ENCODE peak calls at places on chromosomes 1 and 21, in four cellular contexts. G is heart left ventricle, K is body of pancreas, V is esophagus muscularis mucosa. I is an unnamed sample. For H3K36me3, the result is how much of the 10 kb centered on the place peaks cover.

GRCh38 chr1:181251001-181251712 is 162.7 kb downstream of the IER5 start:
- DNase-seq in G (no peak), K (peak), V (peak), I (no peak)

GRCh38 chr1:232699814-232700213 is 69.9 kb upstream of the SIPA1L2 start:
- DNase-seq in G (no peak), K (no peak), V (no peak), I (no peak)

GRCh38 chr1:156717411-156717810 is 10.9 kb upstream of the METTL25B start:
- DNase-seq in G (peak), K (no peak), V (no peak), I (no peak)

GRCh38 chr1:28582248-28582615 is 9.8 kb upstream of the RAB42 start:
- DNase-seq in G (no peak), K (no peak), V (no peak), I (no peak)

GRCh38 chr1:22339237-22339636 is 112.4 kb upstream of the ZBTB40 start:
- DNase-seq in G (no peak), K (no peak), V (no peak), I (no peak)

GRCh38 chr1:26278303-26278702 is 1.6 kb upstream of the SH3BGRL3 start:
- DNase-seq in G (no peak), K (no peak), V (no peak), I (no peak)

GRCh38 chr1:197016751-197017150 is 39.4 kb downstream of the CFHR5 start:
- DNase-seq in G (no peak), K (no peak), V (no peak), I (no peak)

GRCh38 chr1:203219171-203219570 is 10.3 kb downstream of the CHIT1 start:
- DNase-seq in G (no peak), K (no peak), V (no peak), I (no peak)

GRCh38 chr1:63108226-63108625 is 214.1 kb upstream of the FOXD3 start:
- DNase-seq in G (no peak), K (no peak), V (no peak), I (no peak)

GRCh38 chr21:18743523-18743922 is 339.9 kb upstream of the TMPRSS15 start:
- DNase-seq in G (no peak), K (no peak), V (no peak), I (no peak)

GRCh38 chr1:25727819-25728286 is 72.1 kb upstream of the SELENON start:
- DNase-seq in G (peak), K (peak), V (peak), I (peak)

GRCh38 chr1:166947398-166948043 is 27.8 kb downstream of the ILDR2 start:
- DNase-seq in G (peak), K (peak), V (no peak), I (no peak)

GRCh38 chr1:31910933-31911332 is 27.2 kb downstream of the PTP4A2 start:
- DNase-seq in G (no peak), K (no peak), V (no peak), I (no peak)

GRCh38 chr1:15993666-15994065 is 10.4 kb upstream of the SRARP start:
- DNase-seq in G (no peak), K (no peak), V (no peak), I (no peak)

GRCh38 chr1:201634261-201634660 is 95.3 kb downstream of the NAV1 start:
- DNase-seq in G (no peak), K (no peak), V (no peak), I (peak)

GRCh38 chr1:185681034-185681633 is 53.1 kb upstream of the HMCN1 start:
- DNase-seq in G (no peak), K (peak), V (no peak), I (peak)

GRCh38 chr1:1169429-1170214 is 4.1 kb upstream of the TTLL10 start:
- DNase-seq in G (peak), K (no peak), V (no peak), I (no peak)

GRCh38 chr21:41166947-41167346 is 1.0 kb upstream of the BACE2 start:
- DNase-seq in G (no peak), K (peak), V (no peak), I (no peak)

GRCh38 chr1:19453843-19454242 is 31.5 kb downstream of the CAPZB start:
- DNase-seq in G (no peak), K (no peak), V (no peak), I (no peak)

GRCh38 chr1:100927276-100927675 is 31.4 kb downstream of the SLC30A7 start:
- DNase-seq in G (no peak), K (no peak), V (no peak), I (no peak)

GRCh38 chr1:180489976-180490375 is 12.4 kb downstream of the ACBD6 start:
- DNase-seq in G (no peak), K (no peak), V (no peak), I (no peak)

GRCh38 chr1:156021954-156022353 is 1.2 kb upstream of the SSR2 start:
- DNase-seq in G (no peak), K (no peak), V (no peak), I (no peak)

GRCh38 chr1:243850013-243850367 is at the start of gene AKT3:
- DNase-seq in G (peak), K (no peak), V (no peak), I (peak)

GRCh38 chr1:41073971-41074370 is 52.4 kb upstream of the SLFNL1 start:
- DNase-seq in G (no peak), K (no peak), V (no peak), I (no peak)

GRCh38 chr1:212431656-212432055 is 1.1 kb upstream of the NENF start:
- DNase-seq in G (no peak), K (no peak), V (no peak), I (no peak)

GRCh38 chr1:42259059-42259738 is 75.8 kb downstream of the FOXJ3 start:
- DNase-seq in G (no peak), K (peak), V (no peak), I (no peak)

GRCh38 chr1:6953216-6953615 is 168.0 kb downstream of the CAMTA1 start:
- DNase-seq in G (no peak), K (no peak), V (no peak), I (no peak)

DNA sequence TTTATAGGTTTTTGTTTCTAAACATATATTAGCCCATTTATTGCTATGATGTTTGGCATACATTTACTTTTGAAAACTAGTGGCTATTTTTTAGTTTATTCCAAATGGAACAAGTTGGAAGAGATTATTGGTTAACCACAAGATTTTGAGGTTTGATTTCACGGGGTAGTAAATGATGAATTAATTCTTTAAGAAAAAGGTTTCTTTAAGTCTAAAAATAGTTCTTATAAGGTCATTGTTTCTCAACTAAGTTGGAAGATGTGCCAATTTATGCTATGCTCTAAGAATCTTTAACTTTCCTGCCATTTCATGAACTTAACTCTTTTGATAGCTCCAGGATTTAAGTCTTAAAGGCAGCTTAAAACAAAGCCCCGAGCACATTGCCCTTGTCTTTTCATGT is 183.8 kb downstream of the LMO4 start:
- DNase-seq in G (no peak), K (no peak), V (no peak), I (no peak)
- TF ChIP-seq CTCF in G (no peak), K (no peak), V (no peak), I (no peak)

GRCh38 chr1:119733754-119734153 is 22.0 kb downstream of the PHGDH start:
- DNase-seq in G (no peak), K (no peak), V (no peak), I (no peak)
- H3K36me3 ChIP-seq in G (under half), K (under half), V (half or more), I (under half)

GRCh38 chr1:183957216-183957830 is 80.2 kb downstream of the COLGALT2 start:
- DNase-seq in G (no peak), K (no peak), V (no peak), I (no peak)
- H3K27ac ChIP-seq in G (peak), K (no peak), V (peak), I (no peak)

GRCh38 chr21:44489962-44490361 is 34.7 kb downstream of the LRRC3 start:
- DNase-seq in G (no peak), K (no peak), V (no peak), I (no peak)
- TF ChIP-seq CTCF in G (no peak), K (no peak), V (no peak), I (peak)